ENCODE peak calls at places on chromosomes 11 and 22, in ten cellular contexts. Y, G, K, D, H, U, B, T, E and P are unnamed samples.

GRCh38 chr11:1049911-1050580 is 13.5 kb upstream of the MUC6 start:
- DNase-seq in Y (no peak), D (no peak), U (peak), T (no peak), H (no peak), E (no peak), G (no peak), K (no peak), B (no peak), P (no peak)

GRCh38 chr11:44629732-44630345 is 64.4 kb downstream of the CD82 start:
- DNase-seq in U (no peak), T (no peak), G (no peak), K (no peak), Y (no peak), H (no peak), D (no peak), B (no peak), E (no peak), P (no peak)

GRCh38 chr11:50073113-50074105 is 40.7 kb downstream of the OR4C45 start:
- DNase-seq in G (no peak), E (no peak), D (no peak), Y (no peak), U (no peak), K (no peak), B (no peak), T (no peak), H (no peak), P (no peak)

GRCh38 chr22:29266564-29267461 is 968 bp downstream of the RHBDD3 start:
- DNase-seq in Y (no peak), E (no peak), D (no peak), G (no peak), B (no peak), T (no peak), U (peak), K (no peak), H (no peak), P (no peak)

GRCh38 chr11:18492888-18493287 is 33.9 kb downstream of the TSG101 start:
- DNase-seq in U (no peak), Y (no peak), E (no peak), K (no peak), B (no peak), G (no peak), D (no peak), T (no peak), H (no peak), P (no peak)

GRCh38 chr11:114909866-114910265 is 231.5 kb downstream of the NXPE2 start:
- DNase-seq in E (no peak), T (no peak), K (no peak), U (no peak), H (no peak), G (no peak), B (no peak), D (no peak), Y (no peak), P (no peak)

GRCh38 chr22:29831958-29832357 is 6.1 kb downstream of the ASCC2 start:
- DNase-seq in T (no peak), B (no peak), K (no peak), D (no peak), Y (no peak), E (no peak), G (no peak), H (no peak), U (no peak), P (no peak)

GRCh38 chr11:2093575-2094353 is 45.4 kb downstream of the IGF2 start:
- DNase-seq in E (peak), Y (no peak), B (no peak), H (no peak), D (no peak), K (no peak), G (peak), U (no peak), T (no peak), P (no peak)

GRCh38 chr11:71452354-71453020 is 516 bp upstream of the NADSYN1 start:
- DNase-seq in G (peak), Y (peak), B (peak), U (peak), H (no peak), T (peak), D (peak), K (peak), E (peak), P (peak)